ENCODE peak calls at places on chromosomes 5 and 9, in eight cellular contexts. One of them, this sample, is unnamed.

GRCh38 chr9:35687972-35688557 is 1.7 kb downstream of the TPM2 start:
- DNase-seq in AG04450: no peak
- DNase-seq in foreskin fibroblast: no peak
- DNase-seq in PC-3: no peak
- DNase-seq in cardiac muscle cell: peak
- DNase-seq in tibial nerve: no peak
- DNase-seq in CD8-positive, alpha-beta T cell: no peak
- DNase-seq in fibroblast of mammary gland: no peak
- DNase-seq in this sample: no peak

GRCh38 chr9:89359636-89360315 is 41.5 kb downstream of the SECISBP2 start:
- DNase-seq in AG04450: no peak
- DNase-seq in foreskin fibroblast: peak
- DNase-seq in PC-3: no peak
- DNase-seq in cardiac muscle cell: no peak
- DNase-seq in tibial nerve: no peak
- DNase-seq in CD8-positive, alpha-beta T cell: no peak
- DNase-seq in fibroblast of mammary gland: peak
- DNase-seq in this sample: no peak

GRCh38 chr5:72133212-72133990 is 26.1 kb downstream of the MAP1B start:
- DNase-seq in AG04450: no peak
- DNase-seq in foreskin fibroblast: peak
- DNase-seq in PC-3: peak
- DNase-seq in cardiac muscle cell: no peak
- DNase-seq in tibial nerve: no peak
- DNase-seq in CD8-positive, alpha-beta T cell: no peak
- DNase-seq in fibroblast of mammary gland: peak
- DNase-seq in this sample: peak

GRCh38 chr9:110116543-110116885 is 91.4 kb downstream of the C9orf152 start:
- DNase-seq in AG04450: peak
- DNase-seq in foreskin fibroblast: peak
- DNase-seq in PC-3: peak
- DNase-seq in cardiac muscle cell: no peak
- DNase-seq in tibial nerve: no peak
- DNase-seq in CD8-positive, alpha-beta T cell: no peak
- DNase-seq in fibroblast of mammary gland: peak
- DNase-seq in this sample: peak

GRCh38 chr5:153043876-153044275 is 446.6 kb upstream of the GRIA1 start:
- DNase-seq in AG04450: no peak
- DNase-seq in foreskin fibroblast: no peak
- DNase-seq in PC-3: no peak
- DNase-seq in cardiac muscle cell: no peak
- DNase-seq in tibial nerve: no peak
- DNase-seq in CD8-positive, alpha-beta T cell: no peak
- DNase-seq in fibroblast of mammary gland: no peak
- DNase-seq in this sample: no peak

GRCh38 chr9:90132866-90133265 is 509.8 kb downstream of the DIRAS2 start:
- DNase-seq in AG04450: no peak
- DNase-seq in foreskin fibroblast: no peak
- DNase-seq in PC-3: no peak
- DNase-seq in cardiac muscle cell: no peak
- DNase-seq in tibial nerve: no peak
- DNase-seq in CD8-positive, alpha-beta T cell: no peak
- DNase-seq in fibroblast of mammary gland: no peak
- DNase-seq in this sample: no peak

GRCh38 chr5:171299228-171299627 is 9.8 kb upstream of the TLX3 start:
- DNase-seq in AG04450: no peak
- DNase-seq in foreskin fibroblast: no peak
- DNase-seq in PC-3: no peak
- DNase-seq in cardiac muscle cell: no peak
- DNase-seq in tibial nerve: no peak
- DNase-seq in CD8-positive, alpha-beta T cell: no peak
- DNase-seq in fibroblast of mammary gland: no peak
- DNase-seq in this sample: no peak

GRCh38 chr5:148909001-148909400 is 82.6 kb downstream of the ADRB2 start:
- DNase-seq in AG04450: peak
- DNase-seq in foreskin fibroblast: peak
- DNase-seq in PC-3: peak
- DNase-seq in cardiac muscle cell: no peak
- DNase-seq in tibial nerve: no peak
- DNase-seq in CD8-positive, alpha-beta T cell: no peak
- DNase-seq in fibroblast of mammary gland: peak
- DNase-seq in this sample: peak

GRCh38 chr9:111482656-111483418 is 1.3 kb downstream of the ECPAS start:
- DNase-seq in AG04450: no peak
- DNase-seq in foreskin fibroblast: peak
- DNase-seq in PC-3: peak
- DNase-seq in cardiac muscle cell: peak
- DNase-seq in tibial nerve: peak
- DNase-seq in CD8-positive, alpha-beta T cell: peak
- DNase-seq in fibroblast of mammary gland: peak
- DNase-seq in this sample: peak

GRCh38 chr5:80143491-80143890 is 108.3 kb downstream of the THBS4 start:
- DNase-seq in AG04450: no peak
- DNase-seq in foreskin fibroblast: no peak
- DNase-seq in PC-3: no peak
- DNase-seq in cardiac muscle cell: no peak
- DNase-seq in tibial nerve: no peak
- DNase-seq in CD8-positive, alpha-beta T cell: peak
- DNase-seq in fibroblast of mammary gland: no peak
- DNase-seq in this sample: no peak

GRCh38 chr9:70220216-70220615 is 38.6 kb upstream of the SMC5 start:
- DNase-seq in AG04450: no peak
- DNase-seq in foreskin fibroblast: peak
- DNase-seq in PC-3: no peak
- DNase-seq in cardiac muscle cell: no peak
- DNase-seq in tibial nerve: no peak
- DNase-seq in CD8-positive, alpha-beta T cell: no peak
- DNase-seq in fibroblast of mammary gland: no peak
- DNase-seq in this sample: no peak

GRCh38 chr5:100792781-100793180 is 110.3 kb downstream of the ST8SIA4 start:
- DNase-seq in AG04450: no peak
- DNase-seq in foreskin fibroblast: no peak
- DNase-seq in PC-3: no peak
- DNase-seq in cardiac muscle cell: no peak
- DNase-seq in tibial nerve: no peak
- DNase-seq in CD8-positive, alpha-beta T cell: no peak
- DNase-seq in fibroblast of mammary gland: no peak
- DNase-seq in this sample: no peak

GRCh38 chr9:8867148-8867547 is 1067.6 kb upstream of the DMAC1 start:
- DNase-seq in AG04450: no peak
- DNase-seq in foreskin fibroblast: no peak
- DNase-seq in PC-3: no peak
- DNase-seq in cardiac muscle cell: no peak
- DNase-seq in tibial nerve: no peak
- DNase-seq in CD8-positive, alpha-beta T cell: no peak
- DNase-seq in fibroblast of mammary gland: no peak
- DNase-seq in this sample: no peak

GRCh38 chr5:150638053-150638444 is 2.4 kb upstream of the SYNPO start:
- DNase-seq in AG04450: no peak
- DNase-seq in foreskin fibroblast: no peak
- DNase-seq in PC-3: no peak
- DNase-seq in cardiac muscle cell: no peak
- DNase-seq in tibial nerve: no peak
- DNase-seq in CD8-positive, alpha-beta T cell: no peak
- DNase-seq in fibroblast of mammary gland: no peak
- DNase-seq in this sample: no peak

GRCh38 chr5:72224946-72225427 is 95.1 kb downstream of the MRPS27 start:
- DNase-seq in AG04450: no peak
- DNase-seq in foreskin fibroblast: no peak
- DNase-seq in PC-3: no peak
- DNase-seq in cardiac muscle cell: no peak
- DNase-seq in tibial nerve: no peak
- DNase-seq in CD8-positive, alpha-beta T cell: no peak
- DNase-seq in fibroblast of mammary gland: peak
- DNase-seq in this sample: peak

GRCh38 chr5:89878140-89878570 is 531.4 kb downstream of the CETN3 start:
- DNase-seq in AG04450: peak
- DNase-seq in foreskin fibroblast: peak
- DNase-seq in PC-3: peak
- DNase-seq in cardiac muscle cell: no peak
- DNase-seq in tibial nerve: no peak
- DNase-seq in CD8-positive, alpha-beta T cell: no peak
- DNase-seq in fibroblast of mammary gland: peak
- DNase-seq in this sample: peak

GRCh38 chr5:102700126-102700851 is 54.8 kb upstream of the PAM start:
- DNase-seq in AG04450: no peak
- DNase-seq in foreskin fibroblast: no peak
- DNase-seq in PC-3: no peak
- DNase-seq in cardiac muscle cell: no peak
- DNase-seq in tibial nerve: no peak
- DNase-seq in CD8-positive, alpha-beta T cell: no peak
- DNase-seq in fibroblast of mammary gland: no peak
- DNase-seq in this sample: no peak

GRCh38 chr5:102700916-102701315 is 54.2 kb upstream of the PAM start:
- DNase-seq in AG04450: no peak
- DNase-seq in foreskin fibroblast: no peak
- DNase-seq in PC-3: no peak
- DNase-seq in cardiac muscle cell: no peak
- DNase-seq in tibial nerve: no peak
- DNase-seq in CD8-positive, alpha-beta T cell: no peak
- DNase-seq in fibroblast of mammary gland: no peak
- DNase-seq in this sample: no peak

DNA sequence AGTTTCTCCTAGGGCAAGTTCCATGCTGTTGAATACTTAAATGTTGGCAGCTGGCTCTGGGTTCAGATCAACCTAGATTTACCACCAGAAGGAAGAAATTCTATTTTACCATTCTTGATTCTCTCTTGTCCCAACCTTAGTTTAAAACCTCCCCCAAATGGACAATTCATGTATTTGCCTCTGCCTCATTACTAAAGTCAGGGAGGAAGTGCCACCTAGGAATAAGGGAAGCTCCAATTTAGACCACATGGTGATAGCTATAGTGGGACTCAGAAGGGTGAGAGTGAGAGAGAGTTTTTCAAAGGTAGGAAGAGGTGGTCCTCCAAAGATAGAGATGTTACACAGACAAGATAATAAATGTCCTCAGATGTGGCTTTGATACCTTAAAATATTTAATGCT is 53.4 kb upstream of the PAM start:
- DNase-seq in AG04450: no peak
- DNase-seq in foreskin fibroblast: no peak
- DNase-seq in PC-3: no peak
- DNase-seq in cardiac muscle cell: no peak
- DNase-seq in tibial nerve: no peak
- DNase-seq in CD8-positive, alpha-beta T cell: no peak
- DNase-seq in fibroblast of mammary gland: no peak
- DNase-seq in this sample: no peak
- TF ChIP-seq CTCF in AG04450: no peak
- TF ChIP-seq CTCF in foreskin fibroblast: no peak
- TF ChIP-seq CTCF in PC-3: no peak
- TF ChIP-seq CTCF in cardiac muscle cell: no peak
- TF ChIP-seq CTCF in tibial nerve: no peak
- TF ChIP-seq CTCF in CD8-positive, alpha-beta T cell: no peak
- TF ChIP-seq CTCF in fibroblast of mammary gland: no peak
- TF ChIP-seq CTCF in this sample: no peak

GRCh38 chr9:113887436-113887835 is 11.3 kb downstream of the ZNF618 start:
- DNase-seq in AG04450: no peak
- DNase-seq in foreskin fibroblast: no peak
- DNase-seq in PC-3: no peak
- DNase-seq in cardiac muscle cell: no peak
- DNase-seq in tibial nerve: no peak
- DNase-seq in CD8-positive, alpha-beta T cell: no peak
- DNase-seq in fibroblast of mammary gland: no peak
- DNase-seq in this sample: no peak

GRCh38 chr9:113890693-113891092 is 14.6 kb downstream of the ZNF618 start:
- DNase-seq in AG04450: no peak
- DNase-seq in foreskin fibroblast: no peak
- DNase-seq in PC-3: no peak
- DNase-seq in cardiac muscle cell: no peak
- DNase-seq in tibial nerve: no peak
- DNase-seq in CD8-positive, alpha-beta T cell: no peak
- DNase-seq in fibroblast of mammary gland: no peak
- DNase-seq in this sample: no peak

GRCh38 chr9:113886933-113887332 is 10.8 kb downstream of the ZNF618 start:
- DNase-seq in AG04450: no peak
- DNase-seq in foreskin fibroblast: peak
- DNase-seq in PC-3: no peak
- DNase-seq in cardiac muscle cell: no peak
- DNase-seq in tibial nerve: no peak
- DNase-seq in CD8-positive, alpha-beta T cell: no peak
- DNase-seq in fibroblast of mammary gland: no peak
- DNase-seq in this sample: peak

GRCh38 chr9:113888361-113888760 is 12.3 kb downstream of the ZNF618 start:
- DNase-seq in AG04450: no peak
- DNase-seq in foreskin fibroblast: no peak
- DNase-seq in PC-3: no peak
- DNase-seq in cardiac muscle cell: no peak
- DNase-seq in tibial nerve: no peak
- DNase-seq in CD8-positive, alpha-beta T cell: no peak
- DNase-seq in fibroblast of mammary gland: no peak
- DNase-seq in this sample: no peak

GRCh38 chr9:113888976-113889375 is 12.9 kb downstream of the ZNF618 start:
- DNase-seq in AG04450: no peak
- DNase-seq in foreskin fibroblast: no peak
- DNase-seq in PC-3: no peak
- DNase-seq in cardiac muscle cell: no peak
- DNase-seq in tibial nerve: no peak
- DNase-seq in CD8-positive, alpha-beta T cell: no peak
- DNase-seq in fibroblast of mammary gland: no peak
- DNase-seq in this sample: peak
- H3K4me3 ChIP-seq in AG04450: no peak
- H3K4me3 ChIP-seq in foreskin fibroblast: no peak
- H3K4me3 ChIP-seq in PC-3: no peak
- H3K4me3 ChIP-seq in cardiac muscle cell: no peak
- H3K4me3 ChIP-seq in tibial nerve: no peak
- H3K4me3 ChIP-seq in CD8-positive, alpha-beta T cell: no peak
- H3K4me3 ChIP-seq in fibroblast of mammary gland: no peak
- H3K4me3 ChIP-seq in this sample: no peak

DNA sequence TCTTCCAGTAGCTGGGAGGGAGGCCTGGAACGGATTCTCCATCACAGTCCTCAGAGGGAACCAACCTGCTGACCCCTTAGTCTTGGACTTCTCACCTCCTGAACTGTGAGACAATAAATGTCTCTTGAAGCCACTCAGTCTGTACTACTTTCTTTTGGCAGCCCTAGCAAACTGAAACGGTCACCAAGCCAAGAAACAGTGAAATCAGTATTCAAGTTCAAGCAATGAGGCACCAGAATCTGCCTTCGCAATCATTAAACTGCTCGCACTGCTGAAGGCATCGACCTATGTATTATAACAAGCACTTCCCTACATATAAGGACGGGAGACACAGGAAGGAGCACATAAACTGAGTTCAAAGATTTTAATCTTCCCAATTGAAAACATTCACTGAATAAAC is 120.6 kb upstream of the PUM3 start:
- DNase-seq in AG04450: no peak
- DNase-seq in foreskin fibroblast: peak
- DNase-seq in PC-3: no peak
- DNase-seq in cardiac muscle cell: no peak
- DNase-seq in tibial nerve: peak
- DNase-seq in CD8-positive, alpha-beta T cell: no peak
- DNase-seq in fibroblast of mammary gland: no peak
- DNase-seq in this sample: no peak
- TF ChIP-seq CTCF in AG04450: no peak
- TF ChIP-seq CTCF in foreskin fibroblast: no peak
- TF ChIP-seq CTCF in PC-3: no peak
- TF ChIP-seq CTCF in cardiac muscle cell: no peak
- TF ChIP-seq CTCF in tibial nerve: no peak
- TF ChIP-seq CTCF in CD8-positive, alpha-beta T cell: no peak
- TF ChIP-seq CTCF in fibroblast of mammary gland: no peak
- TF ChIP-seq CTCF in this sample: no peak

GRCh38 chr5:76718880-76719279 is 3.0 kb downstream of the F2R start:
- DNase-seq in AG04450: no peak
- DNase-seq in foreskin fibroblast: peak
- DNase-seq in PC-3: no peak
- DNase-seq in cardiac muscle cell: no peak
- DNase-seq in tibial nerve: no peak
- DNase-seq in CD8-positive, alpha-beta T cell: no peak
- DNase-seq in fibroblast of mammary gland: no peak
- DNase-seq in this sample: no peak
- H3K4me3 ChIP-seq in AG04450: peak
- H3K4me3 ChIP-seq in foreskin fibroblast: no peak
- H3K4me3 ChIP-seq in PC-3: no peak
- H3K4me3 ChIP-seq in cardiac muscle cell: no peak
- H3K4me3 ChIP-seq in tibial nerve: no peak
- H3K4me3 ChIP-seq in CD8-positive, alpha-beta T cell: no peak
- H3K4me3 ChIP-seq in fibroblast of mammary gland: no peak
- H3K4me3 ChIP-seq in this sample: no peak

This sample was measured in astrocyte of the spinal cord.